ENCODE peak calls at places on chromosomes 12 and 14, in six cellular contexts. Y, I, X, Z, H and W are unnamed samples.
A peak's percentile ranks its signal among the peaks of the same experiment; 100 is the strongest.

GRCh38 chr12:52006726-52007157 is at the start of gene TAMALIN:
- DNase-seq in I (peak; percentile 50), Z (peak; percentile 75), Y (peak; percentile 84), X (peak; percentile 64), H (no peak), W (peak; percentile 85)

GRCh38 chr12:115661103-115661502 is 616.4 kb downstream of the MED13L start:
- DNase-seq in Y (no peak), Z (no peak), H (no peak), X (no peak), I (no peak), W (no peak)

GRCh38 chr14:91152499-91152898 is 38.6 kb downstream of the DGLUCY start:
- DNase-seq in Z (no peak), H (no peak), X (no peak), I (no peak), Y (peak; percentile 66), W (no peak)

GRCh38 chr14:77988096-77988870 is 181.9 kb upstream of the NRXN3 start:
- DNase-seq in H (no peak), X (no peak), I (no peak), Z (no peak), Y (no peak), W (no peak)

GRCh38 chr14:69693823-69694729 is 72.9 kb upstream of the SRSF5 start:
- DNase-seq in H (no peak), Y (no peak), X (no peak), Z (no peak), I (no peak), W (no peak)

GRCh38 chr12:109153711-109154434 is 37.5 kb downstream of the ACACB start:
- DNase-seq in Y (no peak), Z (no peak), H (no peak), I (no peak), X (no peak), W (no peak)

GRCh38 chr12:120538281-120539156 is 4.4 kb downstream of the RNF10 start:
- DNase-seq in X (no peak), H (no peak), Z (no peak), Y (peak; percentile 34), I (no peak), W (no peak)

GRCh38 chr12:105864316-105864715 is 274.4 kb downstream of the NUAK1 start:
- DNase-seq in I (no peak), Y (no peak), X (no peak), H (no peak), Z (no peak), W (no peak)

GRCh38 chr12:116465892-116466291 is 93.3 kb upstream of the MAP1LC3B2 start:
- DNase-seq in Z (no peak), Y (peak; percentile 34), I (no peak), H (no peak), X (no peak), W (no peak)

GRCh38 chr14:88667555-88668273 is 104.9 kb downstream of the ZC3H14 start:
- DNase-seq in X (peak; percentile 53), Y (peak; percentile 74), H (peak; percentile 34), I (no peak), Z (peak; percentile 61), W (peak; percentile 81)

GRCh38 chr12:108008163-108008562 is 120.9 kb upstream of the WSCD2 start:
- DNase-seq in X (no peak), Y (no peak), I (no peak), Z (no peak), H (no peak), W (no peak)

GRCh38 chr14:51650721-51651387 is 856 bp upstream of the FRMD6 start:
- DNase-seq in X (no peak), Y (peak; percentile 1), I (no peak), H (no peak), Z (peak; percentile 15), W (peak; percentile 21)

GRCh38 chr14:68015356-68016242 is 196.0 kb downstream of the RAD51B start:
- DNase-seq in X (no peak), H (no peak), Z (no peak), Y (no peak), I (no peak), W (no peak)

GRCh38 chr12:52156757-52157565 is 34.9 kb downstream of the KRT80 start:
- DNase-seq in X (peak; percentile 87), Y (peak; percentile 76), H (peak; percentile 37), Z (peak; percentile 88), I (peak; percentile 52), W (peak; percentile 86)

GRCh38 chr12:51028126-51028810 is 2.1 kb upstream of the SLC11A2 start:
- DNase-seq in Z (no peak), X (peak; percentile 7), H (peak; percentile 12), I (no peak), Y (peak; percentile 89), W (peak; percentile 58)

GRCh38 chr14:102246071-102246470 is 58.9 kb downstream of the MOK start:
- DNase-seq in Y (no peak), H (no peak), Z (no peak), X (no peak), I (no peak), W (no peak)

GRCh38 chr12:67501362-67501761 is 147.2 kb upstream of the DYRK2 start:
- DNase-seq in X (no peak), I (no peak), H (no peak), Z (no peak), Y (no peak), W (no peak)

GRCh38 chr12:122072031-122072970 is 6.3 kb upstream of the MLXIP start:
- DNase-seq in X (no peak), H (no peak), I (no peak), Z (no peak), Y (no peak), W (no peak)

GRCh38 chr12:64180951-64181350 is 41.1 kb downstream of the KICS2 start:
- DNase-seq in X (no peak), I (no peak), Z (no peak), H (no peak), Y (no peak), W (no peak)

GRCh38 chr12:56258068-56258819 is at the start of gene ANKRD52:
- DNase-seq in Z (peak; percentile 84), Y (peak; percentile 85), H (peak; percentile 68), X (peak; percentile 74), I (peak; percentile 57), W (peak; percentile 98)

GRCh38 chr12:40034156-40034555 is 71.7 kb downstream of the SLC2A13 start:
- DNase-seq in I (no peak), Y (no peak), Z (no peak), X (no peak), H (no peak), W (no peak)

GRCh38 chr12:113445544-113446176 is 23.5 kb downstream of the SDSL start:
- DNase-seq in H (no peak), Z (no peak), X (no peak), Y (peak; percentile 70), I (no peak), W (no peak)

GRCh38 chr14:85222344-85222743 is 307.6 kb upstream of the FLRT2 start:
- DNase-seq in Z (no peak), H (no peak), Y (no peak), X (no peak), I (no peak), W (no peak)

GRCh38 chr12:88650715-88651114 is 70.4 kb upstream of the KITLG start:
- DNase-seq in X (no peak), I (no peak), Z (no peak), H (no peak), Y (no peak), W (no peak)

GRCh38 chr12:19025582-19025981 is 104.0 kb upstream of the PLEKHA5 start:
- DNase-seq in Z (no peak), X (no peak), Y (no peak), H (no peak), I (no peak), W (no peak)

GRCh38 chr14:55077155-55077554 is 25.7 kb downstream of the MAPK1IP1L start:
- DNase-seq in X (no peak), H (no peak), Y (no peak), Z (no peak), I (no peak), W (no peak)

GRCh38 chr12:45303955-45304354 is 88.1 kb downstream of the ANO6 start:
- DNase-seq in X (no peak), I (no peak), Y (no peak), H (no peak), Z (no peak), W (no peak)

GRCh38 chr14:99731536-99732435 is 47.7 kb downstream of the CYP46A1 start:
- DNase-seq in H (no peak), Z (peak; percentile 2), I (no peak), X (no peak), Y (no peak), W (no peak)

GRCh38 chr14:77154421-77154820 is 12.8 kb upstream of the ZDHHC22 start:
- DNase-seq in X (no peak), H (no peak), I (no peak), Z (no peak), Y (no peak), W (no peak)

GRCh38 chr12:62817556-62818271 is 117.2 kb downstream of the PPM1H start:
- DNase-seq in Z (no peak), X (no peak), Y (peak; percentile 17), H (no peak), I (no peak), W (no peak)

GRCh38 chr14:53537421-53538315 is 384.5 kb upstream of the DDHD1 start:
- DNase-seq in H (no peak), I (no peak), X (no peak), Z (no peak), Y (no peak), W (no peak)